ENCODE peak calls at places on chromosomes 13 and 19, in five cellular contexts. J is omental fat pad, S is fibroblast of lung, A is heart left ventricle, O is ELF-1. W is an unnamed sample.
A peak's percentile ranks its signal among the peaks of the same experiment; 100 is the strongest.

GRCh38 chr13:112248406-112248760 is 127.8 kb upstream of the SPACA7 start:
- DNase-seq in A (no peak), O (no peak), S (no peak), J (no peak), W (no peak)

GRCh38 chr19:46859637-46860124 is 1.1 kb upstream of the ARHGAP35 start:
- DNase-seq in O (no peak), S (no peak), J (peak; percentile 69), A (peak; percentile 83), W (peak; percentile 70)

GRCh38 chr19:8575467-8575997 is 1.7 kb downstream of the MYO1F start:
- DNase-seq in O (peak; percentile 81), S (peak; percentile 22), J (no peak), A (no peak), W (no peak)

GRCh38 chr13:98647121-98647520 is 70.2 kb upstream of the STK24 start:
- DNase-seq in A (no peak), J (no peak), O (no peak), S (no peak), W (no peak)

GRCh38 chr13:20847298-20847697 is 55.2 kb downstream of the XPO4 start:
- DNase-seq in A (no peak), J (no peak), S (no peak), O (peak; percentile 16), W (no peak)

GRCh38 chr19:5932146-5932545 is 18.1 kb downstream of the CAPS start:
- DNase-seq in S (no peak), J (no peak), O (no peak), A (no peak), W (no peak)

GRCh38 chr19:7340959-7341837 is 7.5 kb upstream of the ARHGEF18 start:
- DNase-seq in A (peak; percentile 88), J (peak; percentile 97), S (peak; percentile 71), O (peak; percentile 95), W (peak; percentile 85)

GRCh38 chr19:37221136-37221535 is 3.1 kb downstream of the ZNF383 start:
- DNase-seq in A (no peak), O (no peak), S (no peak), J (no peak), W (no peak)

GRCh38 chr19:953501-954271 is 27.9 kb downstream of the ARID3A start:
- DNase-seq in J (no peak), O (peak; percentile 65), S (no peak), A (no peak), W (no peak)

GRCh38 chr13:31862828-31863227 is 123.5 kb downstream of the RXFP2 start:
- DNase-seq in O (no peak), J (no peak), A (no peak), S (no peak), W (no peak)

GRCh38 chr19:47112166-47112663 is 1.4 kb downstream of the ZC3H4 start:
- DNase-seq in O (peak; percentile 79), J (peak; percentile 46), A (peak; percentile 96), S (peak; percentile 88), W (peak; percentile 93)

GRCh38 chr13:53004605-53005004 is 24.0 kb upstream of the OLFM4 start:
- DNase-seq in A (no peak), J (no peak), O (no peak), S (no peak), W (no peak)

GRCh38 chr19:17841810-17842662 is 5.7 kb downstream of the JAK3 start:
- DNase-seq in S (peak; percentile 83), O (peak; percentile 97), J (no peak), A (peak; percentile 87), W (peak; percentile 54)

GRCh38 chr19:45059258-45059965 is 16.9 kb downstream of the ZNF296 start:
- DNase-seq in A (peak; percentile 81), J (peak; percentile 89), S (peak; percentile 78), O (peak; percentile 91), W (peak; percentile 73)

GRCh38 chr13:73466561-73466960 is 407.8 kb downstream of the KLF5 start:
- DNase-seq in S (no peak), J (no peak), O (no peak), A (no peak), W (no peak)

W was measured in lower lobe of right lung.